ENCODE peak calls at places on chromosome 2, in nine cellular contexts. One of them, this sample, is unnamed.
A peak's percentile ranks its signal among the peaks of the same experiment; 100 is the strongest.

GRCh38 chr2:152755029-152755428 is 36.6 kb downstream of the ARL6IP6 start:
- DNase-seq in fibroblast of pulmonary artery: peak; percentile 51
- DNase-seq in brain microvascular endothelial cell: no peak
- DNase-seq in adrenal gland: peak; percentile 33
- DNase-seq in AG09309: no peak
- DNase-seq in right atrium auricular region: no peak
- DNase-seq in OCI-LY7: no peak
- DNase-seq in PC-9: no peak
- DNase-seq in uterus: no peak
- DNase-seq in this sample: peak; percentile 7

GRCh38 chr2:140247451-140248205 is 1467.4 kb upstream of the NXPH2 start:
- DNase-seq in AG09309: no peak
- DNase-seq in fibroblast of pulmonary artery: peak; percentile 78
- DNase-seq in uterus: no peak
- DNase-seq in PC-9: no peak
- DNase-seq in right atrium auricular region: no peak
- DNase-seq in brain microvascular endothelial cell: no peak
- DNase-seq in adrenal gland: no peak
- DNase-seq in OCI-LY7: no peak
- DNase-seq in this sample: peak; percentile 24

GRCh38 chr2:168434164-168434563 is 21.9 kb upstream of the CERS6 start:
- DNase-seq in brain microvascular endothelial cell: no peak
- DNase-seq in AG09309: no peak
- DNase-seq in OCI-LY7: no peak
- DNase-seq in uterus: no peak
- DNase-seq in adrenal gland: peak; percentile 38
- DNase-seq in right atrium auricular region: no peak
- DNase-seq in fibroblast of pulmonary artery: peak; percentile 11
- DNase-seq in PC-9: no peak
- DNase-seq in this sample: no peak

GRCh38 chr2:158943973-158944372 is 24.5 kb upstream of the TANC1 start:
- DNase-seq in right atrium auricular region: no peak
- DNase-seq in uterus: no peak
- DNase-seq in adrenal gland: no peak
- DNase-seq in OCI-LY7: no peak
- DNase-seq in PC-9: no peak
- DNase-seq in AG09309: no peak
- DNase-seq in brain microvascular endothelial cell: no peak
- DNase-seq in fibroblast of pulmonary artery: no peak
- DNase-seq in this sample: no peak

GRCh38 chr2:1693723-1694122 is 50.6 kb downstream of the PXDN start:
- DNase-seq in fibroblast of pulmonary artery: no peak
- DNase-seq in OCI-LY7: no peak
- DNase-seq in brain microvascular endothelial cell: no peak
- DNase-seq in AG09309: no peak
- DNase-seq in right atrium auricular region: peak; percentile 23
- DNase-seq in adrenal gland: no peak
- DNase-seq in PC-9: no peak
- DNase-seq in uterus: no peak
- DNase-seq in this sample: no peak

GRCh38 chr2:150619607-150620330 is 132.3 kb upstream of the RND3 start:
- DNase-seq in PC-9: peak; percentile 59
- DNase-seq in AG09309: no peak
- DNase-seq in brain microvascular endothelial cell: peak; percentile 59
- DNase-seq in OCI-LY7: no peak
- DNase-seq in adrenal gland: peak; percentile 63
- DNase-seq in fibroblast of pulmonary artery: peak; percentile 76
- DNase-seq in right atrium auricular region: no peak
- DNase-seq in uterus: no peak
- DNase-seq in this sample: peak; percentile 89

GRCh38 chr2:43537137-43537536 is 58.7 kb downstream of the THADA start:
- DNase-seq in right atrium auricular region: no peak
- DNase-seq in OCI-LY7: no peak
- DNase-seq in uterus: no peak
- DNase-seq in fibroblast of pulmonary artery: no peak
- DNase-seq in brain microvascular endothelial cell: no peak
- DNase-seq in adrenal gland: no peak
- DNase-seq in PC-9: no peak
- DNase-seq in AG09309: no peak
- DNase-seq in this sample: no peak

GRCh38 chr2:39981877-39982276 is 202.8 kb upstream of the THUMPD2 start:
- DNase-seq in fibroblast of pulmonary artery: no peak
- DNase-seq in OCI-LY7: no peak
- DNase-seq in right atrium auricular region: no peak
- DNase-seq in brain microvascular endothelial cell: no peak
- DNase-seq in AG09309: no peak
- DNase-seq in adrenal gland: no peak
- DNase-seq in uterus: no peak
- DNase-seq in PC-9: no peak
- DNase-seq in this sample: peak; percentile 42

GRCh38 chr2:46002507-46002883 is 294.7 kb upstream of the EPAS1 start:
- DNase-seq in brain microvascular endothelial cell: peak; percentile 74
- DNase-seq in right atrium auricular region: no peak
- DNase-seq in fibroblast of pulmonary artery: peak; percentile 45
- DNase-seq in adrenal gland: no peak
- DNase-seq in AG09309: no peak
- DNase-seq in uterus: no peak
- DNase-seq in PC-9: no peak
- DNase-seq in OCI-LY7: no peak
- DNase-seq in this sample: peak; percentile 54

GRCh38 chr2:28338046-28338753 is 54.5 kb upstream of the FOSL2 start:
- DNase-seq in right atrium auricular region: peak; percentile 92
- DNase-seq in brain microvascular endothelial cell: peak; percentile 75
- DNase-seq in AG09309: peak; percentile 87
- DNase-seq in PC-9: no peak
- DNase-seq in OCI-LY7: no peak
- DNase-seq in fibroblast of pulmonary artery: peak; percentile 95
- DNase-seq in uterus: peak; percentile 84
- DNase-seq in adrenal gland: peak; percentile 56
- DNase-seq in this sample: peak; percentile 95

GRCh38 chr2:85769987-85770362 is 16.2 kb downstream of the ATOH8 start:
- DNase-seq in adrenal gland: no peak
- DNase-seq in brain microvascular endothelial cell: no peak
- DNase-seq in PC-9: no peak
- DNase-seq in uterus: no peak
- DNase-seq in fibroblast of pulmonary artery: no peak
- DNase-seq in right atrium auricular region: no peak
- DNase-seq in AG09309: no peak
- DNase-seq in OCI-LY7: no peak
- DNase-seq in this sample: no peak

GRCh38 chr2:85254540-85255261 is 73.1 kb downstream of the TGOLN2 start:
- DNase-seq in PC-9: no peak
- DNase-seq in uterus: no peak
- DNase-seq in brain microvascular endothelial cell: no peak
- DNase-seq in right atrium auricular region: no peak
- DNase-seq in AG09309: no peak
- DNase-seq in OCI-LY7: no peak
- DNase-seq in fibroblast of pulmonary artery: no peak
- DNase-seq in adrenal gland: no peak
- DNase-seq in this sample: no peak

GRCh38 chr2:208134928-208135586 is 5.4 kb upstream of the CRYGC start:
- DNase-seq in uterus: no peak
- DNase-seq in PC-9: no peak
- DNase-seq in adrenal gland: no peak
- DNase-seq in brain microvascular endothelial cell: no peak
- DNase-seq in OCI-LY7: no peak
- DNase-seq in right atrium auricular region: no peak
- DNase-seq in fibroblast of pulmonary artery: no peak
- DNase-seq in AG09309: no peak
- DNase-seq in this sample: no peak

GRCh38 chr2:208139447-208139846 is 6.5 kb downstream of the CRYGB start:
- DNase-seq in OCI-LY7: no peak
- DNase-seq in uterus: no peak
- DNase-seq in PC-9: no peak
- DNase-seq in AG09309: no peak
- DNase-seq in right atrium auricular region: no peak
- DNase-seq in adrenal gland: no peak
- DNase-seq in fibroblast of pulmonary artery: no peak
- DNase-seq in brain microvascular endothelial cell: no peak
- DNase-seq in this sample: no peak

GRCh38 chr2:208129804-208130712 is at the start of gene CRYGC:
- DNase-seq in right atrium auricular region: no peak
- DNase-seq in adrenal gland: no peak
- DNase-seq in AG09309: no peak
- DNase-seq in OCI-LY7: no peak
- DNase-seq in PC-9: peak; percentile 34
- DNase-seq in fibroblast of pulmonary artery: no peak
- DNase-seq in uterus: no peak
- DNase-seq in brain microvascular endothelial cell: no peak
- DNase-seq in this sample: no peak

GRCh38 chr2:208136695-208137094 is 7.1 kb upstream of the CRYGC start:
- DNase-seq in right atrium auricular region: no peak
- DNase-seq in brain microvascular endothelial cell: no peak
- DNase-seq in fibroblast of pulmonary artery: no peak
- DNase-seq in AG09309: no peak
- DNase-seq in adrenal gland: no peak
- DNase-seq in uterus: no peak
- DNase-seq in PC-9: no peak
- DNase-seq in OCI-LY7: no peak
- DNase-seq in this sample: no peak

GRCh38 chr2:208135794-208136369 is 6.3 kb upstream of the CRYGC start:
- DNase-seq in fibroblast of pulmonary artery: no peak
- DNase-seq in AG09309: no peak
- DNase-seq in PC-9: no peak
- DNase-seq in OCI-LY7: no peak
- DNase-seq in uterus: no peak
- DNase-seq in right atrium auricular region: no peak
- DNase-seq in adrenal gland: no peak
- DNase-seq in brain microvascular endothelial cell: no peak
- DNase-seq in this sample: no peak
- H3K4me3 ChIP-seq in fibroblast of pulmonary artery: no peak overlapping the region
- H3K4me3 ChIP-seq in AG09309: no peak overlapping the region
- H3K4me3 ChIP-seq in PC-9: no peak overlapping the region
- H3K4me3 ChIP-seq in OCI-LY7: no peak overlapping the region
- H3K4me3 ChIP-seq in uterus: no peak overlapping the region
- H3K4me3 ChIP-seq in right atrium auricular region: no peak overlapping the region
- H3K4me3 ChIP-seq in adrenal gland: no peak overlapping the region
- H3K4me3 ChIP-seq in brain microvascular endothelial cell: no peak overlapping the region
- H3K4me3 ChIP-seq in this sample: no peak overlapping the region

DNA sequence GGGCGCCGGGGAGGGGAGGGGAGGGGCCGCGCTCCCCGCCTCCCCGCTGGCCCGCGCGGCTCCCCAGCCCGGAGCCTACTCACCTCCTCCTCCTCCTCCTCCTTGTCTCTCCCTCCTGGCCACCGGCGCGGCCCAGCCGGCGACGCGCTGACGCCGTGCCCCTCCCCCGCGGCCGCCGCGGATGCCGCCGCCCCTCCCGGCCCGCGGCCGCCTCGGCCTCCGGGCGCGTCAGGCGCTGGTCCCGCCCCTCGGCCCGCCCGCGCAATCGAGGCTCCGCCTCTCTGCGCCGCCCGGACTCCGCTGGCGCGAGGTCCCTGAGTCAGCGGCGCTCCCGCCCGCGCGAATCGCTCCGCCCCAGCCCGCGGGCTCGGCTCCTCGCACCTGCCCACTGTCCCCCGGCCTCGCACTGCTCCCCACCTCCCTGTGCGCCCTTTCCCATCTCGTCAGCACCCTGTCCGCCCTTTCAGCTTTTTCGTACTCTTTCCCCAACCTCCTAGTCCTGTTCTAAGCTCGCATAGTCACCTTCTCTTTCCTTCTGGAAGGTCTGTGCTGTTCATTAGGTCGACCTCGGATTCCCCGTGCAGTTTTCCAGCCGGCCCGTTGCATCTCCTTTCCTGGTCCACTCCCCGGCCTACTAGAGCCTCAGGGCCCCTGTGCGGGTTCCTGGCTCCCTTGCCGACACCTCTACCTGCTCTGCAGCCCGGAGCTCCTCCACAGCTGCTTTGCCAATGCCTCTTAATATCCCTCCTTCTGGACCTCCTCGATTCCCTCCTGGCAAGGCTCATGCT is 187.4 kb downstream of the ZEB2 start:
- DNase-seq in OCI-LY7: peak; percentile 93
- DNase-seq in AG09309: peak; percentile 43
- DNase-seq in adrenal gland: peak; percentile 85
- DNase-seq in PC-9: peak; percentile 60
- DNase-seq in right atrium auricular region: peak; percentile 77
- DNase-seq in fibroblast of pulmonary artery: peak; percentile 87
- DNase-seq in uterus: peak; percentile 91
- DNase-seq in brain microvascular endothelial cell: peak; percentile 54
- DNase-seq in this sample: peak; percentile 86
- TF ChIP-seq CTCF in OCI-LY7: no peak
- TF ChIP-seq CTCF in AG09309: no peak
- TF ChIP-seq CTCF in adrenal gland: no peak
- TF ChIP-seq CTCF in PC-9: no peak
- TF ChIP-seq CTCF in right atrium auricular region: no peak
- TF ChIP-seq CTCF in fibroblast of pulmonary artery: no peak
- TF ChIP-seq CTCF in uterus: no peak
- TF ChIP-seq CTCF in brain microvascular endothelial cell: no peak
- TF ChIP-seq CTCF in this sample: no peak

GRCh38 chr2:19932928-19933327 is 31.1 kb upstream of the TTC32 start:
- DNase-seq in right atrium auricular region: no peak
- DNase-seq in OCI-LY7: no peak
- DNase-seq in fibroblast of pulmonary artery: no peak
- DNase-seq in adrenal gland: no peak
- DNase-seq in AG09309: no peak
- DNase-seq in brain microvascular endothelial cell: no peak
- DNase-seq in PC-9: no peak
- DNase-seq in uterus: no peak
- DNase-seq in this sample: no peak
- H3K4me3 ChIP-seq in right atrium auricular region: no peak overlapping the region
- H3K4me3 ChIP-seq in OCI-LY7: no peak overlapping the region
- H3K4me3 ChIP-seq in fibroblast of pulmonary artery: no peak overlapping the region
- H3K4me3 ChIP-seq in adrenal gland: no peak overlapping the region
- H3K4me3 ChIP-seq in AG09309: no peak overlapping the region
- H3K4me3 ChIP-seq in brain microvascular endothelial cell: no peak overlapping the region
- H3K4me3 ChIP-seq in PC-9: peak overlapping the region; percentile 48
- H3K4me3 ChIP-seq in uterus: no peak overlapping the region
- H3K4me3 ChIP-seq in this sample: no peak overlapping the region

GRCh38 chr2:59884166-59884565 is 669.3 kb downstream of the BCL11A start:
- DNase-seq in adrenal gland: no peak
- DNase-seq in uterus: no peak
- DNase-seq in PC-9: no peak
- DNase-seq in right atrium auricular region: no peak
- DNase-seq in AG09309: no peak
- DNase-seq in brain microvascular endothelial cell: no peak
- DNase-seq in fibroblast of pulmonary artery: no peak
- DNase-seq in OCI-LY7: no peak
- DNase-seq in this sample: no peak

GRCh38 chr2:59887348-59887747 is 666.1 kb downstream of the BCL11A start:
- DNase-seq in AG09309: no peak
- DNase-seq in right atrium auricular region: no peak
- DNase-seq in uterus: no peak
- DNase-seq in brain microvascular endothelial cell: no peak
- DNase-seq in OCI-LY7: no peak
- DNase-seq in adrenal gland: no peak
- DNase-seq in PC-9: no peak
- DNase-seq in fibroblast of pulmonary artery: no peak
- DNase-seq in this sample: no peak

GRCh38 chr2:59886758-59887157 is 666.7 kb downstream of the BCL11A start:
- DNase-seq in right atrium auricular region: no peak
- DNase-seq in PC-9: no peak
- DNase-seq in adrenal gland: no peak
- DNase-seq in fibroblast of pulmonary artery: no peak
- DNase-seq in AG09309: no peak
- DNase-seq in uterus: no peak
- DNase-seq in brain microvascular endothelial cell: no peak
- DNase-seq in OCI-LY7: no peak
- DNase-seq in this sample: no peak

GRCh38 chr2:59888015-59888414 is 665.4 kb downstream of the BCL11A start:
- DNase-seq in AG09309: no peak
- DNase-seq in adrenal gland: no peak
- DNase-seq in OCI-LY7: peak; percentile 85
- DNase-seq in brain microvascular endothelial cell: no peak
- DNase-seq in fibroblast of pulmonary artery: no peak
- DNase-seq in PC-9: no peak
- DNase-seq in uterus: no peak
- DNase-seq in right atrium auricular region: no peak
- DNase-seq in this sample: no peak

GRCh38 chr2:59885536-59885935 is 667.9 kb downstream of the BCL11A start:
- DNase-seq in PC-9: no peak
- DNase-seq in AG09309: no peak
- DNase-seq in fibroblast of pulmonary artery: no peak
- DNase-seq in brain microvascular endothelial cell: no peak
- DNase-seq in uterus: peak; percentile 16
- DNase-seq in right atrium auricular region: no peak
- DNase-seq in OCI-LY7: peak; percentile 31
- DNase-seq in adrenal gland: no peak
- DNase-seq in this sample: no peak
- TF ChIP-seq CTCF in PC-9: no peak
- TF ChIP-seq CTCF in AG09309: no peak
- TF ChIP-seq CTCF in fibroblast of pulmonary artery: no peak
- TF ChIP-seq CTCF in brain microvascular endothelial cell: no peak
- TF ChIP-seq CTCF in uterus: no peak
- TF ChIP-seq CTCF in right atrium auricular region: no peak
- TF ChIP-seq CTCF in OCI-LY7: peak; percentile 26
- TF ChIP-seq CTCF in adrenal gland: no peak
- TF ChIP-seq CTCF in this sample: no peak

This sample was measured in fibroblast of villous mesenchyme.